ENCODE peak calls at places on chromosomes 7 and 10, in eight cellular contexts. U is hepatocyte, R is endothelial cell of umbilical vein, G is IMR-90, K is PC-9, C is transverse colon, P is left lung, X is psoas muscle. L is an unnamed sample.

GRCh38 chr10:6037422-6037821 is 24.7 kb downstream of the IL2RA start:
- DNase-seq in P (no peak), X (no peak), R (no peak), C (no peak), G (no peak), U (no peak), K (no peak), L (no peak)

GRCh38 chr7:100127866-100128601 is 1.3 kb downstream of the MBLAC1 start:
- DNase-seq in G (no peak), P (peak), K (no peak), R (no peak), C (peak), X (peak), U (peak), L (no peak)

GRCh38 chr7:114048386-114049235 is 129.8 kb upstream of the PPP1R3A start:
- DNase-seq in R (no peak), G (peak), K (no peak), C (no peak), P (no peak), X (no peak), U (peak), L (peak)

GRCh38 chr7:45136106-45137060 is 21.2 kb upstream of the RAMP3 start:
- DNase-seq in P (no peak), C (peak), R (peak), G (peak), U (peak), X (no peak), K (peak), L (peak)

GRCh38 chr10:33231621-33232350 is 102.7 kb downstream of the NRP1 start:
- DNase-seq in K (no peak), C (no peak), U (no peak), R (no peak), G (no peak), X (no peak), P (no peak), L (no peak)

GRCh38 chr7:80047856-80048459 is 86.7 kb upstream of the GNAI1 start:
- DNase-seq in U (no peak), K (no peak), R (no peak), C (no peak), G (peak), X (no peak), P (no peak), L (peak)

GRCh38 chr7:101987494-101987893 is 170.1 kb downstream of the CUX1 start:
- DNase-seq in P (no peak), U (no peak), C (no peak), G (no peak), R (no peak), K (no peak), X (no peak), L (no peak)

GRCh38 chr10:68144709-68145108 is 35.4 kb downstream of the MYPN start:
- DNase-seq in P (no peak), C (no peak), U (peak), G (no peak), K (no peak), R (no peak), X (no peak), L (no peak)

GRCh38 chr7:27689045-27689877 is 26.6 kb upstream of the HIBADH start:
- DNase-seq in G (peak), K (peak), C (peak), R (peak), U (peak), X (no peak), P (no peak), L (peak)

GRCh38 chr7:140604760-140605159 is 35.9 kb downstream of the DENND2A start:
- DNase-seq in R (no peak), G (peak), U (no peak), C (no peak), X (no peak), K (peak), P (no peak), L (peak)

GRCh38 chr7:128007293-128007680 is 23.9 kb downstream of the LRRC4 start:
- DNase-seq in X (no peak), P (no peak), U (no peak), G (no peak), R (no peak), K (no peak), C (no peak), L (no peak)

GRCh38 chr10:126290232-126290631 is 98.0 kb downstream of the ADAM12 start:
- DNase-seq in P (no peak), U (no peak), C (no peak), G (no peak), K (no peak), X (no peak), R (no peak), L (no peak)

GRCh38 chr10:86579883-86580548 is 58.4 kb upstream of the WAPL start:
- DNase-seq in R (no peak), K (no peak), G (no peak), P (no peak), X (no peak), C (no peak), U (no peak), L (no peak)

GRCh38 chr7:43565786-43566185 is 17.1 kb upstream of the STK17A start:
- DNase-seq in P (no peak), G (peak), K (no peak), U (no peak), C (no peak), R (peak), X (no peak), L (no peak)

GRCh38 chr7:20794676-20795075 is 8.0 kb upstream of the SP8 start:
- DNase-seq in U (no peak), R (no peak), C (no peak), P (no peak), G (no peak), K (peak), X (no peak), L (no peak)

GRCh38 chr10:12466701-12467100 is 117.4 kb downstream of the CAMK1D start:
- DNase-seq in C (no peak), G (peak), U (no peak), R (no peak), P (no peak), K (no peak), X (no peak), L (no peak)

GRCh38 chr10:70145166-70145665 is 1.3 kb downstream of the TYSND1 start:
- DNase-seq in K (no peak), C (peak), G (no peak), U (no peak), X (peak), R (no peak), P (no peak), L (peak)

GRCh38 chr10:123651421-123652047 is 14.6 kb upstream of the GPR26 start:
- DNase-seq in K (no peak), X (no peak), P (no peak), R (no peak), U (no peak), G (no peak), C (no peak), L (no peak)

GRCh38 chr10:117250409-117250808 is 9.5 kb downstream of the SLC18A2 start:
- DNase-seq in C (no peak), U (no peak), K (no peak), R (no peak), G (no peak), P (no peak), X (no peak), L (no peak)

GRCh38 chr7:3301831-3302618 is 973 bp downstream of the SDK1 start:
- DNase-seq in U (peak), P (no peak), X (no peak), C (no peak), R (peak), G (peak), K (no peak), L (peak)

GRCh38 chr7:3302681-3303320 is 1.7 kb downstream of the SDK1 start:
- DNase-seq in K (no peak), X (no peak), C (no peak), U (no peak), G (no peak), R (no peak), P (no peak), L (no peak)

GRCh38 chr7:3300651-3301471 is at the start of gene SDK1:
- DNase-seq in G (peak), R (peak), U (peak), C (peak), P (peak), X (peak), K (peak), L (peak)

GRCh38 chr7:3301472-3301778 is 373 bp downstream of the SDK1 start:
- DNase-seq in G (no peak), U (no peak), C (no peak), K (no peak), X (no peak), R (no peak), P (no peak), L (no peak)

DNA sequence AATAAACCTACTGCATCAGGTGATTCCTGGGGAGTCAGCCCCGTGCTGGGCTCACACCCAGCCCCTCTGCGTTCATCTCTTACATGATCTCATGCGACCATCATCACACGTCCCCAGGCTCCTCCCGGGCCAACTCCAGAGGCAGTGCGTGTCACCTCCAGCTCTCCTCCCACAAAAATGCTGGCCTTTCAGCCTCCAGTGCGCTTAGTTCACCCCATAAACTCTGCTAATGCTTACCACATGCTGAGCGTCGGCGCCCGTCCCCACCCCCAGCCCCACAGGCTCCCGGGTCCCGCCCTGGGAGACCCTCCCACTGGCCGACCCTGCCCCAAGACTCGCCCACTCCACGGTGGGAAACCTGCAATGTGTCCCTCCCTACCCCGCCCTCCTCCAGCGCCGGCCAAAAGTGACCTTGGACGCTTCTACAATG is 816 bp upstream of the SDK1 start:
- DNase-seq in X (peak), P (no peak), R (no peak), U (peak), C (no peak), K (no peak), G (peak), L (no peak)
- H3K4me3 ChIP-seq in X (peak), P (peak), R (peak), U (peak), C (peak), K (peak), G (no peak), L (peak)

GRCh38 chr10:48309711-48310226 is 3.3 kb downstream of the MAPK8 start:
- DNase-seq in X (no peak), R (peak), U (peak), K (peak), P (no peak), C (no peak), G (peak), L (peak)
- TF ChIP-seq CTCF in X (peak), R (no peak), U (peak), K (peak), P (no peak), C (no peak), G (no peak), L (no peak)

GRCh38 chr7:117606132-117606531 is 126.3 kb downstream of the CFTR start:
- DNase-seq in P (no peak), G (no peak), U (no peak), X (no peak), K (no peak), R (no peak), C (no peak), L (no peak)

GRCh38 chr7:117603627-117604026 is 123.8 kb downstream of the CFTR start:
- DNase-seq in P (no peak), K (no peak), R (no peak), U (no peak), X (no peak), G (no peak), C (no peak), L (no peak)

GRCh38 chr7:117610390-117610789 is 130.6 kb downstream of the CFTR start:
- DNase-seq in G (no peak), U (no peak), C (no peak), R (no peak), K (no peak), X (no peak), P (no peak), L (no peak)

GRCh38 chr7:117600912-117601311 is 121.1 kb downstream of the CFTR start:
- DNase-seq in P (no peak), K (peak), U (no peak), X (no peak), G (no peak), C (no peak), R (peak), L (no peak)

GRCh38 chr7:117605712-117606111 is 125.9 kb downstream of the CFTR start:
- DNase-seq in X (no peak), C (no peak), U (no peak), R (no peak), P (no peak), K (no peak), G (no peak), L (no peak)
- H3K4me3 ChIP-seq in X (no peak), C (no peak), U (no peak), R (no peak), P (no peak), K (no peak), G (no peak), L (no peak)

DNA sequence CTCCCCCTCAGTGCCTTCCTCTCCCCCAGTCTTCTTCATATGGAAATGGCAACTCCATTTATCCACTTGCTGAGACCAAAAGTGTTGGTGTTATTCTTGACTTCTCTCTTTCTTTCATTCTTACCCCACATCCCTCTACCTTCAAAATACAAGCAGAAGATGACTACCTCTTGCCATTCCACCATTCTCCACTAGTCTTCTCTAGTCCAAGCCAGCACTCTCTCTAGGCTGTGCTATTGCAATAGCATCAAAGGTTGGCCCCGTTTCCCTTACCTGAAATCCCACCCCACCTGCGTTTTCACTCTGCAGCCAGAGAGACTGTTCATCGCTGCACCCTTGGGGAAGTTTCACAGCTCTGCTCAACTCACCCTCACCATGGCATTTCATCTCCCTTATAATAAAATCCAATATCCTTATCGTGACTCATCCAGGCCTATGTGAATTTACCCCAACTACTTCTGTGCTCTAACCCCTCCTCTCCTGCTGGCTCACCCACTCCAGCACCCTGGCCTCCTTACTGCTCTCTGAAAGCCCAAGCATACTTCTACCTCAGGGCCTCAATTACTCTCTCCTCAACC is 109.1 kb downstream of the LSM5 start:
- DNase-seq in R (no peak), K (no peak), C (no peak), G (no peak), X (no peak), P (no peak), U (no peak), L (no peak)
- TF ChIP-seq CTCF in R (no peak), K (no peak), C (no peak), G (no peak), X (no peak), P (no peak), U (no peak), L (no peak)

DNA sequence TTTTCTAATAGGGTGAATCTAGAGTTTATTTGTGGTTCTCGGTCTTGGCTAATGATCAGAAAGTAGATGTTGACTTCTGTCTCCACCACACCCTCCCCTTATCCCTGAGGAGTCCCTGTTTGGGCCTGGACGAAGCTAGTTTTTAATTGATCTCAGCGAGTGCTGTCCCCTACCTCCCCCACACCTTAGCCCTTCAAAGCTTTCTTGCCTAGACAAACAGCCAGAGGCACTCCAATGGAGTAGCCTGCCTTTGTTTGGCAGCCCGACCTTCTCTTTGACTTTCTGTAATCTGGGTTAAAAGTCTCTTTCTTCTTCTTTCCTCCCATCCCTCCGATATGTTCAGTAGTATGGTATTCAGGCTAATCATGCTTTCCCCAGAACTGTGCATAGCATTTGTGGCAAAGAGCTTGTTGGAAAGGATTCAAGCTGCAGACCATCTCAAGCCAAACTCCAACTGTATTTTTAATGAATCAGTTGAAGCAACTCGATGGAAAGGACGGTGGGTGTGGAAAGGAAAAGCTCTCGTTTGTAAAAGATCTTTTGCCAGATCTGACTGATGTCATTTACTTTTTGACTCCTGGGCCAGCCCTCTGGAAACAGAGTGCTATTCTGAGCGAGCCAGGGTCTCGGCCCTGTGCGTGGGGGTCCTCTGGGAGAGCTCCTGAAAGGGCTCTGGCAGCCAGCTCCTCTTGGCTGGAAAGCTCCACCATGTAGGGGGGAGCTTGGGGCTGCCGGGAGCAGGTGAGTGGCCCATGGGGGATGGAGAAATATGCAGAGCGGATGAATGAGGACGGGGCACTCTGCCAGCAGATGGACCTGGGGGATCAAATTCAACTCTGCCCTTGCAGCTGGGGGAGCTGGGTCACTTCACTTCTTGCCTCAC is 4.5 kb downstream of the FAM180A start:
- DNase-seq in P (no peak), R (no peak), G (peak), X (no peak), U (no peak), C (no peak), K (no peak), L (peak)
- H3K4me3 ChIP-seq in P (no peak), R (no peak), G (no peak), X (no peak), U (no peak), C (no peak), K (no peak), L (peak)